ENCODE peak calls at places on chromosomes 6 and 20, in eight cellular contexts. One of them, this sample, is unnamed.

GRCh38 chr6:125787791-125788190 is 3.0 kb upstream of the NCOA7 start:
- DNase-seq in kidney epithelial cell: no peak
- DNase-seq in BJ: no peak
- DNase-seq in WERI-Rb-1: peak; percentile 60
- DNase-seq in hepatocyte: peak; percentile 32
- DNase-seq in brain microvascular endothelial cell: no peak
- DNase-seq in thoracic aorta: no peak
- DNase-seq in body of pancreas: peak; percentile 41
- DNase-seq in this sample: no peak

GRCh38 chr6:169971951-169972651 is 220.7 kb downstream of the ERMARD start:
- DNase-seq in kidney epithelial cell: no peak
- DNase-seq in BJ: no peak
- DNase-seq in WERI-Rb-1: no peak
- DNase-seq in hepatocyte: no peak
- DNase-seq in brain microvascular endothelial cell: no peak
- DNase-seq in thoracic aorta: no peak
- DNase-seq in body of pancreas: peak; percentile 2
- DNase-seq in this sample: peak; percentile 25

GRCh38 chr6:9502991-9503761 is 911.7 kb downstream of the TFAP2A start:
- DNase-seq in kidney epithelial cell: peak; percentile 41
- DNase-seq in BJ: peak; percentile 76
- DNase-seq in WERI-Rb-1: no peak
- DNase-seq in hepatocyte: no peak
- DNase-seq in brain microvascular endothelial cell: peak; percentile 93
- DNase-seq in thoracic aorta: no peak
- DNase-seq in body of pancreas: no peak
- DNase-seq in this sample: peak; percentile 29

GRCh38 chr20:37128803-37129202 is 33.0 kb upstream of the RBL1 start:
- DNase-seq in kidney epithelial cell: no peak
- DNase-seq in BJ: no peak
- DNase-seq in WERI-Rb-1: no peak
- DNase-seq in hepatocyte: no peak
- DNase-seq in brain microvascular endothelial cell: no peak
- DNase-seq in thoracic aorta: no peak
- DNase-seq in body of pancreas: no peak
- DNase-seq in this sample: peak; percentile 32

GRCh38 chr6:16064687-16065086 is 64.2 kb upstream of the MYLIP start:
- DNase-seq in kidney epithelial cell: no peak
- DNase-seq in BJ: no peak
- DNase-seq in WERI-Rb-1: peak; percentile 69
- DNase-seq in hepatocyte: no peak
- DNase-seq in brain microvascular endothelial cell: no peak
- DNase-seq in thoracic aorta: no peak
- DNase-seq in body of pancreas: no peak
- DNase-seq in this sample: peak; percentile 24

GRCh38 chr6:129321303-129321702 is 388.7 kb downstream of the ARHGAP18 start:
- DNase-seq in kidney epithelial cell: no peak
- DNase-seq in BJ: no peak
- DNase-seq in WERI-Rb-1: no peak
- DNase-seq in hepatocyte: no peak
- DNase-seq in brain microvascular endothelial cell: peak; percentile 4
- DNase-seq in thoracic aorta: no peak
- DNase-seq in body of pancreas: no peak
- DNase-seq in this sample: no peak

GRCh38 chr20:3927486-3928291 is 38.5 kb downstream of the PANK2 start:
- DNase-seq in kidney epithelial cell: no peak
- DNase-seq in BJ: no peak
- DNase-seq in WERI-Rb-1: peak; percentile 57
- DNase-seq in hepatocyte: peak; percentile 19
- DNase-seq in brain microvascular endothelial cell: no peak
- DNase-seq in thoracic aorta: no peak
- DNase-seq in body of pancreas: no peak
- DNase-seq in this sample: peak; percentile 59

GRCh38 chr6:13762648-13763441 is 51.2 kb upstream of the RANBP9 start:
- DNase-seq in kidney epithelial cell: peak; percentile 10
- DNase-seq in BJ: peak; percentile 85
- DNase-seq in WERI-Rb-1: no peak
- DNase-seq in hepatocyte: peak; percentile 57
- DNase-seq in brain microvascular endothelial cell: peak; percentile 58
- DNase-seq in thoracic aorta: peak; percentile 30
- DNase-seq in body of pancreas: no peak
- DNase-seq in this sample: no peak

GRCh38 chr6:37530294-37530693 is 30.6 kb upstream of the CCDC167 start:
- DNase-seq in kidney epithelial cell: no peak
- DNase-seq in BJ: no peak
- DNase-seq in WERI-Rb-1: no peak
- DNase-seq in hepatocyte: no peak
- DNase-seq in brain microvascular endothelial cell: no peak
- DNase-seq in thoracic aorta: no peak
- DNase-seq in body of pancreas: no peak
- DNase-seq in this sample: no peak

DNA sequence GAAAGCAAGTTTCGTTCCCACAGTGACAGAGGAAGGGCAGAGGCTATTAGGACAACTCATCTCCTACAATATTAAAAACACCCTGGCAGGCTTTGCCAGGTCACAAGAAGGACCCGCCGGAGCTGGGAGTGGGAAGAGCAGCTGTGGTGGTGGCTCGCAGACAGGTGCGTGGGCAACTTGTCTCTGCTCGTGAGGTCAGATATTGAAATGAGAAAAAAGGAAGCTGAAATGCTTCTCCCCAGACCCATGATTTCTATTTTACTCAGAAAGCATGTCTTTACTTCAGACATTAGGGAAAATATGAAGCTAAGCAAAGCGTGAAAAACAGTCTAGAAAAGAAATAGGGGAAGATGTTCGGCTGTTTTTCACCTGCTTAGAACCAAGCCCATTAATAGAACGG is 166.3 kb upstream of the EEF1E1 start:
- DNase-seq in kidney epithelial cell: no peak
- DNase-seq in BJ: no peak
- DNase-seq in WERI-Rb-1: no peak
- DNase-seq in hepatocyte: no peak
- DNase-seq in brain microvascular endothelial cell: no peak
- DNase-seq in thoracic aorta: no peak
- DNase-seq in body of pancreas: no peak
- DNase-seq in this sample: no peak
- H3K4me3 ChIP-seq in kidney epithelial cell: no peak overlapping the region
- H3K4me3 ChIP-seq in BJ: no peak overlapping the region
- H3K4me3 ChIP-seq in WERI-Rb-1: no peak overlapping the region
- H3K4me3 ChIP-seq in hepatocyte: no peak overlapping the region
- H3K4me3 ChIP-seq in brain microvascular endothelial cell: no peak overlapping the region
- H3K4me3 ChIP-seq in thoracic aorta: no peak overlapping the region
- H3K4me3 ChIP-seq in body of pancreas: no peak overlapping the region
- H3K4me3 ChIP-seq in this sample: no peak overlapping the region

DNA sequence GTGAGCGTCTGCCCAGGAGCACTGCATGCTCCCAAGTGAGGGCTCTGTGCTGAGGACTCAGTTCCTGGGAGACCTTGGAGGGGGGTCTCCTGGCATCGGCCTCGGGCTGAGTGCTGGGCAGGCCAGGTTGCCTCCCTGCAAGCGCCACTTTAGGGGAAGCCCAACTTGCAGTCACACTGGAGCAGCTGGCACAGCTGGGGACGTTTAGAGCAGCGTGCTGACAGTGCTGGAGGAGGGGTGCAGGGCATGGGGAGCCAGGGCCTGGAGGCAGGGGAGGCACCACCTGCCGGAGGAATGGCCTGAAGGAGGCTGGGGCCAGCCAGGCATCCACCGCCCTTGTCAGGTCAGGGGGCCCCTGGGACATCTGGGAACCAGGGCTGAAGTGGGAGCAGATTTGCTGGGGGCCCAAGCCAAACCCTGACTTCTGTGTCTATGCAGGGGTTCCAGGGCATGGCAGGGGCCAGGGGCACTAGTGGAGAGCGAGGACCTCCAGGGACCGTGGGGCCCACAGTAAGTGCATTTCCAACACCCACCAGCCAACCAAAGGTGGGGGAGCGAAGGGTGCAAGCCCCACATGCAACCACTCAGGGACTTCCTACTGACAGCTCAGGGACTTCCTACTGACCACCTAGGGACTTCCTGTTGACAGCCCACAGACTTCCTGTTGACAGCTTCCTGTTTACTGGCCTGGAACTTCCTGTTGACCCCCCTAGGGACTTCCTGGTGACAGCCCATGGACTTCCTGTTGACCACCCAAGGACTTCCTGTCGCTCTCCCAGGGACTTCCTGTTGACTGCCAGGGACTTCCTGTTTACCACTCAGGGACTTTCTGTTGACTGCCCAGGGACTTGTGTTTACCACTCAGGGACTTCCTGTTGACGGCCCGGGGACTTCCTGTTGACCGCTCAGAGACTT is 33.6 kb downstream of the COL20A1 start:
- DNase-seq in kidney epithelial cell: no peak
- DNase-seq in BJ: no peak
- DNase-seq in WERI-Rb-1: no peak
- DNase-seq in hepatocyte: no peak
- DNase-seq in brain microvascular endothelial cell: no peak
- DNase-seq in thoracic aorta: no peak
- DNase-seq in body of pancreas: no peak
- DNase-seq in this sample: no peak
- H3K27me3 ChIP-seq in kidney epithelial cell: peaks cover 14% of the 10 kb centered on the region
- H3K27me3 ChIP-seq in BJ: peaks cover 5% of the 10 kb centered on the region
- H3K27me3 ChIP-seq in WERI-Rb-1: no peaks in the 10 kb centered on the region
- H3K27me3 ChIP-seq in hepatocyte: no peaks in the 10 kb centered on the region
- H3K27me3 ChIP-seq in brain microvascular endothelial cell: no peaks in the 10 kb centered on the region
- H3K27me3 ChIP-seq in thoracic aorta: no peaks in the 10 kb centered on the region
- H3K27me3 ChIP-seq in body of pancreas: no peaks in the 10 kb centered on the region
- H3K27me3 ChIP-seq in this sample: no peaks in the 10 kb centered on the region

GRCh38 chr6:72940265-72940664 is 285.0 kb downstream of the KHDC1L start:
- DNase-seq in kidney epithelial cell: no peak
- DNase-seq in BJ: no peak
- DNase-seq in WERI-Rb-1: no peak
- DNase-seq in hepatocyte: no peak
- DNase-seq in brain microvascular endothelial cell: no peak
- DNase-seq in thoracic aorta: no peak
- DNase-seq in body of pancreas: no peak
- DNase-seq in this sample: no peak

GRCh38 chr6:72939029-72939428 is 286.3 kb downstream of the KHDC1L start:
- DNase-seq in kidney epithelial cell: no peak
- DNase-seq in BJ: no peak
- DNase-seq in WERI-Rb-1: no peak
- DNase-seq in hepatocyte: no peak
- DNase-seq in brain microvascular endothelial cell: no peak
- DNase-seq in thoracic aorta: no peak
- DNase-seq in body of pancreas: no peak
- DNase-seq in this sample: no peak

GRCh38 chr6:72937160-72937559 is 288.1 kb downstream of the KHDC1L start:
- DNase-seq in kidney epithelial cell: no peak
- DNase-seq in BJ: no peak
- DNase-seq in WERI-Rb-1: no peak
- DNase-seq in hepatocyte: no peak
- DNase-seq in brain microvascular endothelial cell: no peak
- DNase-seq in thoracic aorta: no peak
- DNase-seq in body of pancreas: no peak
- DNase-seq in this sample: no peak

GRCh38 chr6:72941263-72941662 is 284.0 kb downstream of the KHDC1L start:
- DNase-seq in kidney epithelial cell: no peak
- DNase-seq in BJ: no peak
- DNase-seq in WERI-Rb-1: no peak
- DNase-seq in hepatocyte: no peak
- DNase-seq in brain microvascular endothelial cell: no peak
- DNase-seq in thoracic aorta: no peak
- DNase-seq in body of pancreas: no peak
- DNase-seq in this sample: no peak

DNA sequence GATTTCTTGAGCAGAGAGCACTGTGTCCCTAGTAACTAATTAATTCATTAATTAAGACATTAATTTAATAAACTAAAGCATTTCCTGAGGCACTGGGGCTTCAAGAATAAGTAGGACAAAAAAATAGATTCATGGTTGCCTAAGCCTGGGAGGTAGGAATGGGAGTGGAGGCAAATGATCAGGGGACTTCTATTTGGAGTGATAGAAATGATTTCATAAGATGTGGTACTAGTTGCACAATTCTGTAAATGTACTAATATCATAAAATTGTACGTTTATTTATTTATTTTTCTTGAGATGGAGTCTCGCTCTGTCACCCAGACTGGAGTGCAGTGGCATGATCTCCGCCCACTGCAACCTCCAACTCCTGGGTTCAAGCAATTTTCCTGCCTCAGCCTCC is 287.2 kb downstream of the KHDC1L start:
- DNase-seq in kidney epithelial cell: no peak
- DNase-seq in BJ: no peak
- DNase-seq in WERI-Rb-1: no peak
- DNase-seq in hepatocyte: no peak
- DNase-seq in brain microvascular endothelial cell: no peak
- DNase-seq in thoracic aorta: no peak
- DNase-seq in body of pancreas: no peak
- DNase-seq in this sample: no peak
- H3K4me3 ChIP-seq in kidney epithelial cell: no peak overlapping the region
- H3K4me3 ChIP-seq in BJ: no peak overlapping the region
- H3K4me3 ChIP-seq in WERI-Rb-1: no peak overlapping the region
- H3K4me3 ChIP-seq in hepatocyte: no peak overlapping the region
- H3K4me3 ChIP-seq in brain microvascular endothelial cell: no peak overlapping the region
- H3K4me3 ChIP-seq in thoracic aorta: no peak overlapping the region
- H3K4me3 ChIP-seq in body of pancreas: no peak overlapping the region
- H3K4me3 ChIP-seq in this sample: no peak overlapping the region

GRCh38 chr6:41425511-41425910 is 90.1 kb downstream of the NCR2 start:
- DNase-seq in kidney epithelial cell: no peak
- DNase-seq in BJ: no peak
- DNase-seq in WERI-Rb-1: no peak
- DNase-seq in hepatocyte: no peak
- DNase-seq in brain microvascular endothelial cell: no peak
- DNase-seq in thoracic aorta: no peak
- DNase-seq in body of pancreas: no peak
- DNase-seq in this sample: no peak

GRCh38 chr6:41424370-41425058 is 89.1 kb downstream of the NCR2 start:
- DNase-seq in kidney epithelial cell: peak; percentile 42
- DNase-seq in BJ: peak; percentile 15
- DNase-seq in WERI-Rb-1: peak; percentile 93
- DNase-seq in hepatocyte: peak; percentile 89
- DNase-seq in brain microvascular endothelial cell: peak; percentile 85
- DNase-seq in thoracic aorta: peak; percentile 70
- DNase-seq in body of pancreas: peak; percentile 92
- DNase-seq in this sample: peak; percentile 85

GRCh38 chr6:41423002-41423401 is 87.6 kb downstream of the NCR2 start:
- DNase-seq in kidney epithelial cell: no peak
- DNase-seq in BJ: no peak
- DNase-seq in WERI-Rb-1: no peak
- DNase-seq in hepatocyte: no peak
- DNase-seq in brain microvascular endothelial cell: no peak
- DNase-seq in thoracic aorta: no peak
- DNase-seq in body of pancreas: no peak
- DNase-seq in this sample: no peak

GRCh38 chr6:41419385-41419784 is 84.0 kb downstream of the NCR2 start:
- DNase-seq in kidney epithelial cell: no peak
- DNase-seq in BJ: no peak
- DNase-seq in WERI-Rb-1: no peak
- DNase-seq in hepatocyte: no peak
- DNase-seq in brain microvascular endothelial cell: no peak
- DNase-seq in thoracic aorta: no peak
- DNase-seq in body of pancreas: no peak
- DNase-seq in this sample: no peak

DNA sequence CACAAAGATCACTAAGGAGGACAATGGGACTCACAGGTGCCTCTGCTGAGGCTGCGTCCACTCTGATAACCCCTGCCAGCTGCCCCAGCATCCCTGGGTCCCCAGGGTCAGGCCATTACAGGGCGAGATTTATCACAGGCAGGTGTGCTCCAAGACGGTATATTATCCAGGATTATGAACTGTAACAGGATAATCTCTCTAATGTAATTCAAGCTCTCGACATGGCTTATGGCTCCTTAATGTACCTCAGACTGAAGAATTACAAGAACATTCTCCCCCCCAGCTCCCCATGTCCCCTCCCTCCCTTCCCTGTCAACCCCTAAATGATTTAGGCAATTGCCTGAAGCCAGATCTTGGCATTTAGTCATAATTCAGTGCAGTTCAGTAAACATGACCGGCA is 86.7 kb downstream of the NCR2 start:
- DNase-seq in kidney epithelial cell: no peak
- DNase-seq in BJ: no peak
- DNase-seq in WERI-Rb-1: peak; percentile 95
- DNase-seq in hepatocyte: no peak
- DNase-seq in brain microvascular endothelial cell: no peak
- DNase-seq in thoracic aorta: no peak
- DNase-seq in body of pancreas: no peak
- DNase-seq in this sample: no peak
- H3K27me3 ChIP-seq in kidney epithelial cell: peaks cover 44% of the 10 kb centered on the region
- H3K27me3 ChIP-seq in BJ: peaks cover 30% of the 10 kb centered on the region
- H3K27me3 ChIP-seq in WERI-Rb-1: no peaks in the 10 kb centered on the region
- H3K27me3 ChIP-seq in hepatocyte: peaks cover 11% of the 10 kb centered on the region
- H3K27me3 ChIP-seq in brain microvascular endothelial cell: peaks cover 32% of the 10 kb centered on the region
- H3K27me3 ChIP-seq in thoracic aorta: no peaks in the 10 kb centered on the region
- H3K27me3 ChIP-seq in body of pancreas: no peaks in the 10 kb centered on the region
- H3K27me3 ChIP-seq in this sample: peaks cover 71% of the 10 kb centered on the region